ENCODE peak calls at places on chromosomes 2 and 18, in nine cellular contexts. A, O, X, V, F, S, L, U and M are unnamed samples.

GRCh38 chr2:184113691-184114403 is 484.5 kb upstream of the ZNF804A start:
- DNase-seq in A (no peak), O (no peak), X (no peak), V (no peak), F (peak), S (no peak), L (no peak), U (no peak), M (no peak)

GRCh38 chr2:24121469-24121868 is 1.7 kb downstream of the PFN4 start:
- DNase-seq in A (no peak), O (no peak), X (no peak), V (no peak), F (no peak), S (no peak), L (no peak), U (no peak), M (no peak)

GRCh38 chr2:231177156-231178007 is 21.0 kb upstream of the ARMC9 start:
- DNase-seq in A (no peak), O (no peak), X (no peak), V (no peak), F (no peak), S (no peak), L (no peak), U (no peak), M (peak)

GRCh38 chr2:167843203-167843602 is 404.2 kb downstream of the STK39 start:
- DNase-seq in A (no peak), O (no peak), X (no peak), V (no peak), F (no peak), S (no peak), L (no peak), U (no peak), M (no peak)

GRCh38 chr2:146239392-146240135 is 1605.3 kb upstream of the ACVR2A start:
- DNase-seq in A (no peak), O (no peak), X (no peak), V (no peak), F (no peak), S (no peak), L (no peak), U (no peak), M (no peak)

GRCh38 chr2:232400244-232401015 is 6.2 kb upstream of the ALPG start:
- DNase-seq in A (no peak), O (no peak), X (no peak), V (no peak), F (no peak), S (no peak), L (no peak), U (no peak), M (no peak)

GRCh38 chr2:178268435-178268834 is 74.1 kb downstream of the OSBPL6 start:
- DNase-seq in A (no peak), O (no peak), X (no peak), V (no peak), F (no peak), S (no peak), L (no peak), U (no peak), M (no peak)

GRCh38 chr2:29420999-29421856 is 306.0 kb downstream of the CLIP4 start:
- DNase-seq in A (no peak), O (no peak), X (no peak), V (no peak), F (no peak), S (no peak), L (no peak), U (peak), M (no peak)

GRCh38 chr2:70529663-70530062 is 24.0 kb downstream of the TGFA start:
- DNase-seq in A (no peak), O (no peak), X (no peak), V (no peak), F (no peak), S (no peak), L (no peak), U (no peak), M (no peak)

GRCh38 chr2:55268288-55268906 is 634 bp downstream of the MTIF2 start:
- DNase-seq in A (no peak), O (no peak), X (no peak), V (no peak), F (peak), S (no peak), L (no peak), U (peak), M (peak)

GRCh38 chr2:212392048-212392447 is 146.6 kb downstream of the ERBB4 start:
- DNase-seq in A (no peak), O (no peak), X (no peak), V (no peak), F (peak), S (no peak), L (no peak), U (no peak), M (no peak)

GRCh38 chr18:21703241-21703820 is 1.2 kb downstream of the ABHD3 start:
- DNase-seq in A (peak), O (no peak), X (no peak), V (no peak), F (peak), S (no peak), L (no peak), U (no peak), M (no peak)

GRCh38 chr18:490624-491023 is 9.9 kb downstream of the COLEC12 start:
- DNase-seq in A (no peak), O (no peak), X (no peak), V (no peak), F (no peak), S (no peak), L (no peak), U (no peak), M (no peak)

GRCh38 chr2:437772-438393 is 150.0 kb upstream of the ALKAL2 start:
- DNase-seq in A (peak), O (no peak), X (no peak), V (no peak), F (peak), S (no peak), L (no peak), U (no peak), M (peak)

GRCh38 chr2:241566468-241566867 is 7.9 kb downstream of the BOK start:
- DNase-seq in A (no peak), O (no peak), X (no peak), V (no peak), F (no peak), S (no peak), L (no peak), U (no peak), M (no peak)

GRCh38 chr2:237459741-237460174 is 27.3 kb upstream of the MLPH start:
- DNase-seq in A (no peak), O (no peak), X (no peak), V (no peak), F (peak), S (no peak), L (no peak), U (no peak), M (no peak)

GRCh38 chr2:54632733-54633692 is 90.4 kb upstream of the EML6 start:
- DNase-seq in A (no peak), O (peak), X (no peak), V (no peak), F (no peak), S (no peak), L (no peak), U (no peak), M (no peak)

GRCh38 chr2:198717451-198717850 is 740.3 kb downstream of the SATB2 start:
- DNase-seq in A (no peak), O (no peak), X (no peak), V (no peak), F (no peak), S (no peak), L (no peak), U (no peak), M (peak)

GRCh38 chr2:168626096-168626495 is 170.0 kb downstream of the CERS6 start:
- DNase-seq in A (no peak), O (no peak), X (no peak), V (no peak), F (no peak), S (peak), L (no peak), U (no peak), M (peak)

GRCh38 chr2:181977661-181978350 is 7.8 kb upstream of the PPP1R1C start:
- DNase-seq in A (no peak), O (no peak), X (no peak), V (no peak), F (peak), S (no peak), L (no peak), U (no peak), M (no peak)